ENCODE peak calls at places on chromosomes 7 and 10, in ten cellular contexts. Y is HFF-Myc; A is tibial nerve; U is left lung; I is activated T-helper 1 cell treated with anti-CD3 and anti-CD28 coated beads, Interleukin-12 subunit alpha, Interleukin-12 subunit beta, Interleukin-2, Interleukin-4 antibody, amounts not matched to agents 30 ng/mL and 10 ng/mL and 1 ng/mL, durations not matched to agents 14 hours and 24 hours and 36 hours; C is GM23248; D is fibroblast of mammary gland; V is GM19239; Z is IMR-90; R is stimulated activated CD4-positive, alpha-beta T cell treated with anti-CD3 and anti-CD28 coated beads, Interleukin-1b, Interleukin-23, amount 100 ng/mL, for 4 hours. F is an unnamed sample.

GRCh38 chr7:29204491-29205281 is 10.1 kb downstream of the CHN2 start:
- DNase-seq in I (no peak), R (no peak), Y (no peak), D (no peak), V (no peak), Z (no peak), C (no peak), U (no peak), A (no peak), F (no peak)

GRCh38 chr10:71684356-71685173 is 35.0 kb downstream of the C10orf105 start:
- DNase-seq in V (no peak), Z (no peak), C (peak), U (no peak), R (no peak), I (no peak), A (no peak), Y (no peak), D (no peak), F (no peak)

GRCh38 chr10:84762754-84763394 is 434.5 kb downstream of the CCSER2 start:
- DNase-seq in I (no peak), V (no peak), R (no peak), Y (no peak), Z (no peak), A (no peak), D (no peak), C (no peak), U (no peak), F (no peak)

GRCh38 chr10:98144985-98145384 is 10.5 kb downstream of the R3HCC1L start:
- DNase-seq in V (no peak), Z (no peak), Y (no peak), C (no peak), A (no peak), D (no peak), U (no peak), I (no peak), R (no peak), F (no peak)

GRCh38 chr10:69891057-69891617 is 89.4 kb downstream of the COL13A1 start:
- DNase-seq in I (no peak), C (no peak), Y (no peak), U (no peak), Z (no peak), R (no peak), V (no peak), A (no peak), D (no peak), F (no peak)

GRCh38 chr7:158705234-158705890 is 758 bp upstream of the NCAPG2 start:
- DNase-seq in R (no peak), Z (no peak), Y (no peak), A (no peak), V (no peak), C (peak), I (no peak), D (peak), U (no peak), F (no peak)

GRCh38 chr7:76408121-76408560 is 1.4 kb downstream of the SSC4D start:
- DNase-seq in V (no peak), C (no peak), U (no peak), R (no peak), Y (no peak), I (no peak), A (no peak), D (no peak), Z (no peak), F (no peak)

GRCh38 chr10:10788761-10789160 is 228.9 kb upstream of the CELF2 start:
- DNase-seq in Y (no peak), I (no peak), U (no peak), V (no peak), R (no peak), Z (no peak), C (peak), D (peak), A (no peak), F (no peak)

GRCh38 chr10:48574817-48575380 is 30.0 kb downstream of the ARHGAP22 start:
- DNase-seq in C (no peak), A (no peak), R (no peak), Y (no peak), Z (no peak), I (no peak), D (no peak), U (no peak), V (no peak), F (no peak)

GRCh38 chr10:9097991-9098306 is 1043.5 kb downstream of the GATA3 start:
- DNase-seq in A (no peak), U (no peak), V (no peak), I (no peak), C (no peak), R (no peak), Z (no peak), D (no peak), Y (no peak), F (no peak)

GRCh38 chr10:34018129-34018528 is 683.7 kb upstream of the NRP1 start:
- DNase-seq in U (no peak), R (no peak), C (peak), V (no peak), Y (no peak), I (no peak), Z (peak), A (no peak), D (peak), F (no peak)

GRCh38 chr10:119644215-119644826 is 6.9 kb upstream of the BAG3 start:
- DNase-seq in R (no peak), U (no peak), A (no peak), C (peak), D (peak), V (no peak), Y (no peak), Z (no peak), I (no peak), F (no peak)

GRCh38 chr7:57250801-57251200 is 118.6 kb upstream of the ZNF479 start:
- DNase-seq in Z (no peak), V (no peak), R (no peak), D (no peak), U (no peak), I (no peak), A (no peak), Y (no peak), C (no peak), F (no peak)

GRCh38 chr7:129532375-129532774 is 30.0 kb downstream of the SMKR1 start:
- DNase-seq in I (no peak), C (no peak), V (no peak), R (no peak), U (no peak), Y (no peak), Z (no peak), D (no peak), A (no peak), F (no peak)

GRCh38 chr10:121862624-121863023 is 65.2 kb downstream of the ATE1 start:
- DNase-seq in A (no peak), I (no peak), D (no peak), Y (no peak), Z (no peak), R (no peak), V (no peak), U (no peak), C (no peak), F (no peak)

GRCh38 chr10:118732253-118733194 is 22.2 kb downstream of the CACUL1 start:
- DNase-seq in Y (no peak), V (no peak), U (no peak), A (no peak), D (no peak), C (no peak), Z (no peak), I (no peak), R (no peak), F (no peak)

GRCh38 chr10:11819027-11819426 is 4.1 kb upstream of the PROSER2 start:
- DNase-seq in R (no peak), D (no peak), V (no peak), I (no peak), Z (no peak), Y (no peak), A (no peak), C (no peak), U (peak), F (no peak)

F was measured in KG1.